ENCODE peak calls at places on chromosomes 1 and 21, in five cellular contexts. One of them, this sample, is unnamed.

GRCh38 chr1:156804026-156804425 is 12.6 kb downstream of the SH2D2A start:
- DNase-seq in activated CD4-positive, CD25-positive, alpha-beta regulatory T cell: no peak
- DNase-seq in putamen: no peak
- DNase-seq in Calu3: no peak
- DNase-seq in CMK: no peak
- DNase-seq in this sample: no peak

GRCh38 chr1:36962991-36963390 is 71.3 kb downstream of the GRIK3 start:
- DNase-seq in CMK: no peak
- DNase-seq in Calu3: no peak
- DNase-seq in activated CD4-positive, CD25-positive, alpha-beta regulatory T cell: no peak
- DNase-seq in putamen: no peak
- DNase-seq in this sample: peak

GRCh38 chr1:85502625-85503083 is 37.7 kb upstream of the DDAH1 start:
- DNase-seq in activated CD4-positive, CD25-positive, alpha-beta regulatory T cell: no peak
- DNase-seq in putamen: no peak
- DNase-seq in CMK: peak
- DNase-seq in Calu3: peak
- DNase-seq in this sample: peak

GRCh38 chr1:10539411-10540043 is 64.8 kb downstream of the PEX14 start:
- DNase-seq in CMK: no peak
- DNase-seq in Calu3: no peak
- DNase-seq in activated CD4-positive, CD25-positive, alpha-beta regulatory T cell: no peak
- DNase-seq in putamen: no peak
- DNase-seq in this sample: no peak

GRCh38 chr1:221162352-221162751 is 283.1 kb downstream of the HLX start:
- DNase-seq in putamen: no peak
- DNase-seq in CMK: no peak
- DNase-seq in activated CD4-positive, CD25-positive, alpha-beta regulatory T cell: no peak
- DNase-seq in Calu3: no peak
- DNase-seq in this sample: no peak

GRCh38 chr1:219176168-219176567 is 2.5 kb downstream of the LYPLAL1 start:
- DNase-seq in Calu3: no peak
- DNase-seq in putamen: no peak
- DNase-seq in activated CD4-positive, CD25-positive, alpha-beta regulatory T cell: no peak
- DNase-seq in CMK: no peak
- DNase-seq in this sample: no peak

GRCh38 chr21:45267390-45267760 is 20.3 kb downstream of the POFUT2 start:
- DNase-seq in activated CD4-positive, CD25-positive, alpha-beta regulatory T cell: no peak
- DNase-seq in CMK: no peak
- DNase-seq in Calu3: no peak
- DNase-seq in putamen: no peak
- DNase-seq in this sample: no peak

GRCh38 chr1:100354971-100355394 is 2.7 kb downstream of the CDC14A start:
- DNase-seq in putamen: no peak
- DNase-seq in CMK: no peak
- DNase-seq in Calu3: peak
- DNase-seq in activated CD4-positive, CD25-positive, alpha-beta regulatory T cell: no peak
- DNase-seq in this sample: peak

GRCh38 chr1:18941221-18942141 is 15.0 kb downstream of the IFFO2 start:
- DNase-seq in activated CD4-positive, CD25-positive, alpha-beta regulatory T cell: no peak
- DNase-seq in putamen: peak
- DNase-seq in Calu3: peak
- DNase-seq in CMK: no peak
- DNase-seq in this sample: peak

GRCh38 chr1:20921285-20921684 is 134.2 kb upstream of the HP1BP3 start:
- DNase-seq in putamen: no peak
- DNase-seq in activated CD4-positive, CD25-positive, alpha-beta regulatory T cell: no peak
- DNase-seq in CMK: no peak
- DNase-seq in Calu3: no peak
- DNase-seq in this sample: no peak

GRCh38 chr1:6198646-6199297 is 623 bp downstream of the RPL22 start:
- DNase-seq in CMK: no peak
- DNase-seq in activated CD4-positive, CD25-positive, alpha-beta regulatory T cell: no peak
- DNase-seq in Calu3: no peak
- DNase-seq in putamen: no peak
- DNase-seq in this sample: no peak

GRCh38 chr1:228178737-228179720 is 13.4 kb downstream of the IBA57 start:
- DNase-seq in putamen: no peak
- DNase-seq in CMK: no peak
- DNase-seq in activated CD4-positive, CD25-positive, alpha-beta regulatory T cell: no peak
- DNase-seq in Calu3: no peak
- DNase-seq in this sample: no peak

This sample was measured in pons.